ENCODE peak calls at places on chromosomes 16 and 17, in nine cellular contexts. One of them, this sample, is unnamed.

GRCh38 chr17:7611635-7612293 is 2.9 kb downstream of the FXR2 start:
- DNase-seq in H1: no peak
- DNase-seq in suprapubic skin: no peak
- DNase-seq in A549: no peak
- DNase-seq in transverse colon: no peak
- DNase-seq in ovary: no peak
- DNase-seq in sigmoid colon: no peak
- DNase-seq in SK-N-SH: no peak
- DNase-seq in stomach: no peak
- DNase-seq in this sample: no peak

GRCh38 chr16:1208239-1208830 is 16.7 kb downstream of the TPSG1 start:
- DNase-seq in H1: no peak
- DNase-seq in suprapubic skin: no peak
- DNase-seq in A549: no peak
- DNase-seq in transverse colon: no peak
- DNase-seq in ovary: no peak
- DNase-seq in sigmoid colon: no peak
- DNase-seq in SK-N-SH: no peak
- DNase-seq in stomach: no peak
- DNase-seq in this sample: no peak

GRCh38 chr17:7878234-7878633 is 10.4 kb upstream of the CHD3 start:
- DNase-seq in H1: no peak
- DNase-seq in suprapubic skin: no peak
- DNase-seq in A549: no peak
- DNase-seq in transverse colon: no peak
- DNase-seq in ovary: no peak
- DNase-seq in sigmoid colon: no peak
- DNase-seq in SK-N-SH: no peak
- DNase-seq in stomach: no peak
- DNase-seq in this sample: no peak

GRCh38 chr17:75878174-75878998 is at the start of gene TRIM47:
- DNase-seq in H1: no peak
- DNase-seq in suprapubic skin: peak
- DNase-seq in A549: peak
- DNase-seq in transverse colon: peak
- DNase-seq in ovary: peak
- DNase-seq in sigmoid colon: peak
- DNase-seq in SK-N-SH: peak
- DNase-seq in stomach: peak
- DNase-seq in this sample: peak

GRCh38 chr17:27256225-27257030 is 37.5 kb upstream of the WSB1 start:
- DNase-seq in H1: no peak
- DNase-seq in suprapubic skin: no peak
- DNase-seq in A549: no peak
- DNase-seq in transverse colon: no peak
- DNase-seq in ovary: no peak
- DNase-seq in sigmoid colon: no peak
- DNase-seq in SK-N-SH: no peak
- DNase-seq in stomach: no peak
- DNase-seq in this sample: no peak

GRCh38 chr16:47927330-47927729 is 228.5 kb downstream of the ABCC12 start:
- DNase-seq in H1: no peak
- DNase-seq in suprapubic skin: no peak
- DNase-seq in A549: no peak
- DNase-seq in transverse colon: no peak
- DNase-seq in ovary: no peak
- DNase-seq in sigmoid colon: no peak
- DNase-seq in SK-N-SH: no peak
- DNase-seq in stomach: no peak
- DNase-seq in this sample: no peak

GRCh38 chr17:74643826-74644225 is 20.3 kb upstream of the CD300E start:
- DNase-seq in H1: no peak
- DNase-seq in suprapubic skin: no peak
- DNase-seq in A549: no peak
- DNase-seq in transverse colon: no peak
- DNase-seq in ovary: no peak
- DNase-seq in sigmoid colon: no peak
- DNase-seq in SK-N-SH: no peak
- DNase-seq in stomach: no peak
- DNase-seq in this sample: no peak

GRCh38 chr16:85169333-85170065 is 57.2 kb upstream of the CIBAR2 start:
- DNase-seq in H1: no peak
- DNase-seq in suprapubic skin: no peak
- DNase-seq in A549: no peak
- DNase-seq in transverse colon: no peak
- DNase-seq in ovary: no peak
- DNase-seq in sigmoid colon: no peak
- DNase-seq in SK-N-SH: peak
- DNase-seq in stomach: no peak
- DNase-seq in this sample: no peak

DNA sequence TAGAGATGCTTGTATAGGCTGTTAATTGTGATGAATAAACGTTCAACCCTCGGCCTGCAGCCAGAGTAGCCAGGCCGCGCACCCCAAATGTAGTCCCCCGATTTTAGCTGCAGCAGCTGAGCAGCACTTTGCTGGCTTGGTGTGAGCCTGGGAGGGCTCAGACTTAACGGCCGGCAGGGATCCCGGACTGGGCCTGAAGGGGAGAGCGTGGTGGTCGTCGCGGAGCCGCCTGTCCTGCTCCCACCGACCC is 11.9 kb downstream of the ZNF629 start:
- DNase-seq in H1: no peak
- DNase-seq in suprapubic skin: no peak
- DNase-seq in A549: no peak
- DNase-seq in transverse colon: no peak
- DNase-seq in ovary: no peak
- DNase-seq in sigmoid colon: no peak
- DNase-seq in SK-N-SH: no peak
- DNase-seq in stomach: no peak
- DNase-seq in this sample: no peak
- H3K4me3 ChIP-seq in H1: peak
- H3K4me3 ChIP-seq in suprapubic skin: peak
- H3K4me3 ChIP-seq in A549: peak
- H3K4me3 ChIP-seq in transverse colon: peak
- H3K4me3 ChIP-seq in ovary: peak
- H3K4me3 ChIP-seq in sigmoid colon: peak
- H3K4me3 ChIP-seq in SK-N-SH: peak
- H3K4me3 ChIP-seq in stomach: peak
- H3K4me3 ChIP-seq in this sample: peak

GRCh38 chr16:2982402-2982801 is 2.2 kb upstream of the PKMYT1 start:
- DNase-seq in H1: no peak
- DNase-seq in suprapubic skin: no peak
- DNase-seq in A549: no peak
- DNase-seq in transverse colon: no peak
- DNase-seq in ovary: no peak
- DNase-seq in sigmoid colon: no peak
- DNase-seq in SK-N-SH: no peak
- DNase-seq in stomach: no peak
- DNase-seq in this sample: no peak
- TF ChIP-seq EP300 in H1: no peak
- TF ChIP-seq EP300 in suprapubic skin: no peak
- TF ChIP-seq EP300 in A549: no peak
- TF ChIP-seq EP300 in transverse colon: no peak
- TF ChIP-seq EP300 in ovary: no peak
- TF ChIP-seq EP300 in sigmoid colon: no peak
- TF ChIP-seq EP300 in SK-N-SH: no peak
- TF ChIP-seq EP300 in stomach: no peak
- TF ChIP-seq EP300 in this sample: no peak

DNA sequence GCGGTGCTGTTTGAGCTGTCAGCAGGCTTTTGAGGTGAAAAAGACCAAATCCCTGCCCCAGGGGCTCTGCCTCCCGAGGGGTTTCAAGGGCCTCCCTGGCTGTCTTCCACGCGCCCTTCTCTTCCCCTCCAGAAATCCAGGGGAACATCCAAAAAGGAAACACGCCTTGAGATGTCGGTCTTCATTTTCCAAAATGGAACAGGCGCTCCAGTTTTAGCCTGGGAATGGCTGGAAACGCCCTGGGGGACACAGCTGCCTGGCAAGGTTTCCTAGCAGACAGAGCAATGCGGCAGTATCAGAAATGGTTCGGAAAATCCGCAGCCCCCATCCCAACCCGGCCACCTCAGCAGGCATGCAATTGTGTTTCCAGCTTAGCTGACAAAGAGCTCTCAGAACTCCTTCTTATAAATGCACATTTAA is 16.6 kb upstream of the LITAF start:
- DNase-seq in H1: no peak
- DNase-seq in suprapubic skin: no peak
- DNase-seq in A549: no peak
- DNase-seq in transverse colon: no peak
- DNase-seq in ovary: peak
- DNase-seq in sigmoid colon: no peak
- DNase-seq in SK-N-SH: peak
- DNase-seq in stomach: no peak
- DNase-seq in this sample: no peak
- H3K4me3 ChIP-seq in H1: no peak
- H3K4me3 ChIP-seq in suprapubic skin: no peak
- H3K4me3 ChIP-seq in A549: no peak
- H3K4me3 ChIP-seq in transverse colon: no peak
- H3K4me3 ChIP-seq in ovary: no peak
- H3K4me3 ChIP-seq in sigmoid colon: no peak
- H3K4me3 ChIP-seq in SK-N-SH: no peak
- H3K4me3 ChIP-seq in stomach: no peak
- H3K4me3 ChIP-seq in this sample: no peak

GRCh38 chr16:81841709-81842108 is 62.6 kb downstream of the PLCG2 start:
- DNase-seq in H1: no peak
- DNase-seq in suprapubic skin: no peak
- DNase-seq in A549: no peak
- DNase-seq in transverse colon: no peak
- DNase-seq in ovary: no peak
- DNase-seq in sigmoid colon: no peak
- DNase-seq in SK-N-SH: no peak
- DNase-seq in stomach: no peak
- DNase-seq in this sample: no peak

GRCh38 chr16:81842564-81843242 is 63.6 kb downstream of the PLCG2 start:
- DNase-seq in H1: no peak
- DNase-seq in suprapubic skin: no peak
- DNase-seq in A549: no peak
- DNase-seq in transverse colon: no peak
- DNase-seq in ovary: no peak
- DNase-seq in sigmoid colon: no peak
- DNase-seq in SK-N-SH: no peak
- DNase-seq in stomach: no peak
- DNase-seq in this sample: no peak

GRCh38 chr16:81837312-81837748 is 58.2 kb downstream of the PLCG2 start:
- DNase-seq in H1: no peak
- DNase-seq in suprapubic skin: no peak
- DNase-seq in A549: no peak
- DNase-seq in transverse colon: no peak
- DNase-seq in ovary: no peak
- DNase-seq in sigmoid colon: peak
- DNase-seq in SK-N-SH: no peak
- DNase-seq in stomach: no peak
- DNase-seq in this sample: no peak

GRCh38 chr16:81836279-81837054 is 57.4 kb downstream of the PLCG2 start:
- DNase-seq in H1: no peak
- DNase-seq in suprapubic skin: no peak
- DNase-seq in A549: no peak
- DNase-seq in transverse colon: no peak
- DNase-seq in ovary: no peak
- DNase-seq in sigmoid colon: peak
- DNase-seq in SK-N-SH: no peak
- DNase-seq in stomach: no peak
- DNase-seq in this sample: no peak

GRCh38 chr16:81838794-81839193 is 59.7 kb downstream of the PLCG2 start:
- DNase-seq in H1: no peak
- DNase-seq in suprapubic skin: no peak
- DNase-seq in A549: no peak
- DNase-seq in transverse colon: no peak
- DNase-seq in ovary: no peak
- DNase-seq in sigmoid colon: no peak
- DNase-seq in SK-N-SH: no peak
- DNase-seq in stomach: no peak
- DNase-seq in this sample: no peak
- TF ChIP-seq EP300 in H1: no peak
- TF ChIP-seq EP300 in suprapubic skin: no peak
- TF ChIP-seq EP300 in A549: no peak
- TF ChIP-seq EP300 in transverse colon: no peak
- TF ChIP-seq EP300 in ovary: no peak
- TF ChIP-seq EP300 in sigmoid colon: no peak
- TF ChIP-seq EP300 in SK-N-SH: no peak
- TF ChIP-seq EP300 in stomach: no peak
- TF ChIP-seq EP300 in this sample: no peak

GRCh38 chr17:3526971-3527370 is 30.6 kb downstream of the TRPV3 start:
- DNase-seq in H1: no peak
- DNase-seq in suprapubic skin: peak
- DNase-seq in A549: no peak
- DNase-seq in transverse colon: no peak
- DNase-seq in ovary: no peak
- DNase-seq in sigmoid colon: peak
- DNase-seq in SK-N-SH: no peak
- DNase-seq in stomach: no peak
- DNase-seq in this sample: no peak
- H3K4me3 ChIP-seq in H1: no peak
- H3K4me3 ChIP-seq in suprapubic skin: no peak
- H3K4me3 ChIP-seq in A549: no peak
- H3K4me3 ChIP-seq in transverse colon: no peak
- H3K4me3 ChIP-seq in ovary: no peak
- H3K4me3 ChIP-seq in sigmoid colon: no peak
- H3K4me3 ChIP-seq in SK-N-SH: no peak
- H3K4me3 ChIP-seq in stomach: no peak
- H3K4me3 ChIP-seq in this sample: no peak

This sample was measured in tibial nerve.